ENCODE peak calls at places on chromosomes 4 and X, in ten cellular contexts. One of them, this sample, is unnamed.

GRCh38 chrX:153909024-153909979 is 4.8 kb downstream of the AVPR2 start:
- DNase-seq in GM12864: no peak
- DNase-seq in stimulated activated CD8-positive, alpha-beta memory T cell treated with anti-CD3 and anti-CD28 coated beads, Interleukin-12 subunit alpha, Interleukin-12 subunit beta, amount 100 ng/mL, for 4 hours: no peak
- DNase-seq in sigmoid colon: peak
- DNase-seq in effector CD4-positive, alpha-beta T cell: no peak
- DNase-seq in anterior cingulate cortex: no peak
- DNase-seq in HFFc6: no peak
- DNase-seq in heart right ventricle: no peak
- DNase-seq in stimulated activated CD4-positive, alpha-beta T cell treated with anti-CD3 and anti-CD28 coated beads, Interleukin-12 subunit alpha, Interleukin-12 subunit beta, amount 100 ng/mL, for 24 hours: no peak
- DNase-seq in sciatic nerve: peak
- DNase-seq in this sample: no peak

GRCh38 chr4:185343726-185344581 is 51.8 kb downstream of the LRP2BP start:
- DNase-seq in GM12864: peak
- DNase-seq in stimulated activated CD8-positive, alpha-beta memory T cell treated with anti-CD3 and anti-CD28 coated beads, Interleukin-12 subunit alpha, Interleukin-12 subunit beta, amount 100 ng/mL, for 4 hours: no peak
- DNase-seq in sigmoid colon: peak
- DNase-seq in effector CD4-positive, alpha-beta T cell: no peak
- DNase-seq in anterior cingulate cortex: no peak
- DNase-seq in HFFc6: peak
- DNase-seq in heart right ventricle: peak
- DNase-seq in stimulated activated CD4-positive, alpha-beta T cell treated with anti-CD3 and anti-CD28 coated beads, Interleukin-12 subunit alpha, Interleukin-12 subunit beta, amount 100 ng/mL, for 24 hours: no peak
- DNase-seq in sciatic nerve: no peak
- DNase-seq in this sample: no peak

GRCh38 chr4:6229671-6230501 is 29.5 kb upstream of the JAKMIP1 start:
- DNase-seq in GM12864: no peak
- DNase-seq in stimulated activated CD8-positive, alpha-beta memory T cell treated with anti-CD3 and anti-CD28 coated beads, Interleukin-12 subunit alpha, Interleukin-12 subunit beta, amount 100 ng/mL, for 4 hours: no peak
- DNase-seq in sigmoid colon: peak
- DNase-seq in effector CD4-positive, alpha-beta T cell: no peak
- DNase-seq in anterior cingulate cortex: no peak
- DNase-seq in HFFc6: no peak
- DNase-seq in heart right ventricle: no peak
- DNase-seq in stimulated activated CD4-positive, alpha-beta T cell treated with anti-CD3 and anti-CD28 coated beads, Interleukin-12 subunit alpha, Interleukin-12 subunit beta, amount 100 ng/mL, for 24 hours: no peak
- DNase-seq in sciatic nerve: no peak
- DNase-seq in this sample: no peak

GRCh38 chrX:143788265-143788664 is 67.7 kb upstream of the SPANXN2 start:
- DNase-seq in GM12864: no peak
- DNase-seq in stimulated activated CD8-positive, alpha-beta memory T cell treated with anti-CD3 and anti-CD28 coated beads, Interleukin-12 subunit alpha, Interleukin-12 subunit beta, amount 100 ng/mL, for 4 hours: no peak
- DNase-seq in sigmoid colon: no peak
- DNase-seq in effector CD4-positive, alpha-beta T cell: no peak
- DNase-seq in anterior cingulate cortex: no peak
- DNase-seq in HFFc6: no peak
- DNase-seq in heart right ventricle: no peak
- DNase-seq in stimulated activated CD4-positive, alpha-beta T cell treated with anti-CD3 and anti-CD28 coated beads, Interleukin-12 subunit alpha, Interleukin-12 subunit beta, amount 100 ng/mL, for 24 hours: no peak
- DNase-seq in sciatic nerve: no peak
- DNase-seq in this sample: no peak

GRCh38 chr4:6910340-6910959 is 824 bp downstream of the TBC1D14 start:
- DNase-seq in GM12864: no peak
- DNase-seq in stimulated activated CD8-positive, alpha-beta memory T cell treated with anti-CD3 and anti-CD28 coated beads, Interleukin-12 subunit alpha, Interleukin-12 subunit beta, amount 100 ng/mL, for 4 hours: no peak
- DNase-seq in sigmoid colon: peak
- DNase-seq in effector CD4-positive, alpha-beta T cell: no peak
- DNase-seq in anterior cingulate cortex: no peak
- DNase-seq in HFFc6: no peak
- DNase-seq in heart right ventricle: no peak
- DNase-seq in stimulated activated CD4-positive, alpha-beta T cell treated with anti-CD3 and anti-CD28 coated beads, Interleukin-12 subunit alpha, Interleukin-12 subunit beta, amount 100 ng/mL, for 24 hours: no peak
- DNase-seq in sciatic nerve: no peak
- DNase-seq in this sample: no peak

GRCh38 chr4:138897818-138898226 is 117.8 kb upstream of the NOCT start:
- DNase-seq in GM12864: no peak
- DNase-seq in stimulated activated CD8-positive, alpha-beta memory T cell treated with anti-CD3 and anti-CD28 coated beads, Interleukin-12 subunit alpha, Interleukin-12 subunit beta, amount 100 ng/mL, for 4 hours: no peak
- DNase-seq in sigmoid colon: no peak
- DNase-seq in effector CD4-positive, alpha-beta T cell: no peak
- DNase-seq in anterior cingulate cortex: no peak
- DNase-seq in HFFc6: peak
- DNase-seq in heart right ventricle: no peak
- DNase-seq in stimulated activated CD4-positive, alpha-beta T cell treated with anti-CD3 and anti-CD28 coated beads, Interleukin-12 subunit alpha, Interleukin-12 subunit beta, amount 100 ng/mL, for 24 hours: no peak
- DNase-seq in sciatic nerve: no peak
- DNase-seq in this sample: no peak

GRCh38 chr4:75254745-75255144 is 259.5 kb downstream of the RCHY1 start:
- DNase-seq in GM12864: no peak
- DNase-seq in stimulated activated CD8-positive, alpha-beta memory T cell treated with anti-CD3 and anti-CD28 coated beads, Interleukin-12 subunit alpha, Interleukin-12 subunit beta, amount 100 ng/mL, for 4 hours: no peak
- DNase-seq in sigmoid colon: no peak
- DNase-seq in effector CD4-positive, alpha-beta T cell: no peak
- DNase-seq in anterior cingulate cortex: no peak
- DNase-seq in HFFc6: no peak
- DNase-seq in heart right ventricle: no peak
- DNase-seq in stimulated activated CD4-positive, alpha-beta T cell treated with anti-CD3 and anti-CD28 coated beads, Interleukin-12 subunit alpha, Interleukin-12 subunit beta, amount 100 ng/mL, for 24 hours: no peak
- DNase-seq in sciatic nerve: no peak
- DNase-seq in this sample: no peak

GRCh38 chr4:143773998-143774898 is 73.8 kb upstream of the FREM3 start:
- DNase-seq in GM12864: peak
- DNase-seq in stimulated activated CD8-positive, alpha-beta memory T cell treated with anti-CD3 and anti-CD28 coated beads, Interleukin-12 subunit alpha, Interleukin-12 subunit beta, amount 100 ng/mL, for 4 hours: no peak
- DNase-seq in sigmoid colon: no peak
- DNase-seq in effector CD4-positive, alpha-beta T cell: peak
- DNase-seq in anterior cingulate cortex: no peak
- DNase-seq in HFFc6: peak
- DNase-seq in heart right ventricle: peak
- DNase-seq in stimulated activated CD4-positive, alpha-beta T cell treated with anti-CD3 and anti-CD28 coated beads, Interleukin-12 subunit alpha, Interleukin-12 subunit beta, amount 100 ng/mL, for 24 hours: peak
- DNase-seq in sciatic nerve: no peak
- DNase-seq in this sample: peak

GRCh38 chrX:11296051-11296450 is 2.8 kb downstream of the AMELX start:
- DNase-seq in GM12864: no peak
- DNase-seq in stimulated activated CD8-positive, alpha-beta memory T cell treated with anti-CD3 and anti-CD28 coated beads, Interleukin-12 subunit alpha, Interleukin-12 subunit beta, amount 100 ng/mL, for 4 hours: no peak
- DNase-seq in sigmoid colon: no peak
- DNase-seq in effector CD4-positive, alpha-beta T cell: no peak
- DNase-seq in anterior cingulate cortex: no peak
- DNase-seq in HFFc6: no peak
- DNase-seq in heart right ventricle: no peak
- DNase-seq in stimulated activated CD4-positive, alpha-beta T cell treated with anti-CD3 and anti-CD28 coated beads, Interleukin-12 subunit alpha, Interleukin-12 subunit beta, amount 100 ng/mL, for 24 hours: no peak
- DNase-seq in sciatic nerve: no peak
- DNase-seq in this sample: no peak

GRCh38 chr4:2366252-2367192 is 51.9 kb downstream of the ZFYVE28 start:
- DNase-seq in GM12864: no peak
- DNase-seq in stimulated activated CD8-positive, alpha-beta memory T cell treated with anti-CD3 and anti-CD28 coated beads, Interleukin-12 subunit alpha, Interleukin-12 subunit beta, amount 100 ng/mL, for 4 hours: no peak
- DNase-seq in sigmoid colon: peak
- DNase-seq in effector CD4-positive, alpha-beta T cell: no peak
- DNase-seq in anterior cingulate cortex: peak
- DNase-seq in HFFc6: no peak
- DNase-seq in heart right ventricle: no peak
- DNase-seq in stimulated activated CD4-positive, alpha-beta T cell treated with anti-CD3 and anti-CD28 coated beads, Interleukin-12 subunit alpha, Interleukin-12 subunit beta, amount 100 ng/mL, for 24 hours: no peak
- DNase-seq in sciatic nerve: no peak
- DNase-seq in this sample: no peak

GRCh38 chrX:39396358-39396995 is 595.2 kb downstream of the MID1IP1 start:
- DNase-seq in GM12864: no peak
- DNase-seq in stimulated activated CD8-positive, alpha-beta memory T cell treated with anti-CD3 and anti-CD28 coated beads, Interleukin-12 subunit alpha, Interleukin-12 subunit beta, amount 100 ng/mL, for 4 hours: no peak
- DNase-seq in sigmoid colon: no peak
- DNase-seq in effector CD4-positive, alpha-beta T cell: no peak
- DNase-seq in anterior cingulate cortex: no peak
- DNase-seq in HFFc6: no peak
- DNase-seq in heart right ventricle: no peak
- DNase-seq in stimulated activated CD4-positive, alpha-beta T cell treated with anti-CD3 and anti-CD28 coated beads, Interleukin-12 subunit alpha, Interleukin-12 subunit beta, amount 100 ng/mL, for 24 hours: no peak
- DNase-seq in sciatic nerve: no peak
- DNase-seq in this sample: no peak

GRCh38 chr4:122826596-122827257 is at the start of gene FGF2:
- DNase-seq in GM12864: no peak
- DNase-seq in stimulated activated CD8-positive, alpha-beta memory T cell treated with anti-CD3 and anti-CD28 coated beads, Interleukin-12 subunit alpha, Interleukin-12 subunit beta, amount 100 ng/mL, for 4 hours: no peak
- DNase-seq in sigmoid colon: peak
- DNase-seq in effector CD4-positive, alpha-beta T cell: no peak
- DNase-seq in anterior cingulate cortex: peak
- DNase-seq in HFFc6: peak
- DNase-seq in heart right ventricle: peak
- DNase-seq in stimulated activated CD4-positive, alpha-beta T cell treated with anti-CD3 and anti-CD28 coated beads, Interleukin-12 subunit alpha, Interleukin-12 subunit beta, amount 100 ng/mL, for 24 hours: peak
- DNase-seq in sciatic nerve: peak
- DNase-seq in this sample: no peak

GRCh38 chr4:16516796-16517413 is 290.6 kb upstream of the TAPT1 start:
- DNase-seq in GM12864: no peak
- DNase-seq in stimulated activated CD8-positive, alpha-beta memory T cell treated with anti-CD3 and anti-CD28 coated beads, Interleukin-12 subunit alpha, Interleukin-12 subunit beta, amount 100 ng/mL, for 4 hours: no peak
- DNase-seq in sigmoid colon: no peak
- DNase-seq in effector CD4-positive, alpha-beta T cell: no peak
- DNase-seq in anterior cingulate cortex: peak
- DNase-seq in HFFc6: peak
- DNase-seq in heart right ventricle: peak
- DNase-seq in stimulated activated CD4-positive, alpha-beta T cell treated with anti-CD3 and anti-CD28 coated beads, Interleukin-12 subunit alpha, Interleukin-12 subunit beta, amount 100 ng/mL, for 24 hours: no peak
- DNase-seq in sciatic nerve: peak
- DNase-seq in this sample: no peak

GRCh38 chr4:39642885-39643550 is 4.4 kb upstream of the SMIM14 start:
- DNase-seq in GM12864: no peak
- DNase-seq in stimulated activated CD8-positive, alpha-beta memory T cell treated with anti-CD3 and anti-CD28 coated beads, Interleukin-12 subunit alpha, Interleukin-12 subunit beta, amount 100 ng/mL, for 4 hours: no peak
- DNase-seq in sigmoid colon: no peak
- DNase-seq in effector CD4-positive, alpha-beta T cell: no peak
- DNase-seq in anterior cingulate cortex: no peak
- DNase-seq in HFFc6: no peak
- DNase-seq in heart right ventricle: no peak
- DNase-seq in stimulated activated CD4-positive, alpha-beta T cell treated with anti-CD3 and anti-CD28 coated beads, Interleukin-12 subunit alpha, Interleukin-12 subunit beta, amount 100 ng/mL, for 24 hours: no peak
- DNase-seq in sciatic nerve: no peak
- DNase-seq in this sample: no peak

GRCh38 chr4:151690884-151691283 is 69.9 kb downstream of the GATB start:
- DNase-seq in GM12864: no peak
- DNase-seq in stimulated activated CD8-positive, alpha-beta memory T cell treated with anti-CD3 and anti-CD28 coated beads, Interleukin-12 subunit alpha, Interleukin-12 subunit beta, amount 100 ng/mL, for 4 hours: no peak
- DNase-seq in sigmoid colon: no peak
- DNase-seq in effector CD4-positive, alpha-beta T cell: no peak
- DNase-seq in anterior cingulate cortex: no peak
- DNase-seq in HFFc6: peak
- DNase-seq in heart right ventricle: no peak
- DNase-seq in stimulated activated CD4-positive, alpha-beta T cell treated with anti-CD3 and anti-CD28 coated beads, Interleukin-12 subunit alpha, Interleukin-12 subunit beta, amount 100 ng/mL, for 24 hours: no peak
- DNase-seq in sciatic nerve: no peak
- DNase-seq in this sample: no peak

GRCh38 chrX:105117621-105118020 is 102.9 kb downstream of the TEX13A start:
- DNase-seq in GM12864: no peak
- DNase-seq in stimulated activated CD8-positive, alpha-beta memory T cell treated with anti-CD3 and anti-CD28 coated beads, Interleukin-12 subunit alpha, Interleukin-12 subunit beta, amount 100 ng/mL, for 4 hours: no peak
- DNase-seq in sigmoid colon: no peak
- DNase-seq in effector CD4-positive, alpha-beta T cell: no peak
- DNase-seq in anterior cingulate cortex: no peak
- DNase-seq in HFFc6: no peak
- DNase-seq in heart right ventricle: no peak
- DNase-seq in stimulated activated CD4-positive, alpha-beta T cell treated with anti-CD3 and anti-CD28 coated beads, Interleukin-12 subunit alpha, Interleukin-12 subunit beta, amount 100 ng/mL, for 24 hours: no peak
- DNase-seq in sciatic nerve: no peak
- DNase-seq in this sample: no peak

GRCh38 chr4:4651811-4652609 is 110.2 kb upstream of the STX18 start:
- DNase-seq in GM12864: no peak
- DNase-seq in stimulated activated CD8-positive, alpha-beta memory T cell treated with anti-CD3 and anti-CD28 coated beads, Interleukin-12 subunit alpha, Interleukin-12 subunit beta, amount 100 ng/mL, for 4 hours: no peak
- DNase-seq in sigmoid colon: no peak
- DNase-seq in effector CD4-positive, alpha-beta T cell: no peak
- DNase-seq in anterior cingulate cortex: no peak
- DNase-seq in HFFc6: no peak
- DNase-seq in heart right ventricle: no peak
- DNase-seq in stimulated activated CD4-positive, alpha-beta T cell treated with anti-CD3 and anti-CD28 coated beads, Interleukin-12 subunit alpha, Interleukin-12 subunit beta, amount 100 ng/mL, for 24 hours: no peak
- DNase-seq in sciatic nerve: no peak
- DNase-seq in this sample: no peak

GRCh38 chr4:141425124-141425523 is 204.4 kb downstream of the ZNF330 start:
- DNase-seq in GM12864: no peak
- DNase-seq in stimulated activated CD8-positive, alpha-beta memory T cell treated with anti-CD3 and anti-CD28 coated beads, Interleukin-12 subunit alpha, Interleukin-12 subunit beta, amount 100 ng/mL, for 4 hours: no peak
- DNase-seq in sigmoid colon: no peak
- DNase-seq in effector CD4-positive, alpha-beta T cell: no peak
- DNase-seq in anterior cingulate cortex: no peak
- DNase-seq in HFFc6: peak
- DNase-seq in heart right ventricle: no peak
- DNase-seq in stimulated activated CD4-positive, alpha-beta T cell treated with anti-CD3 and anti-CD28 coated beads, Interleukin-12 subunit alpha, Interleukin-12 subunit beta, amount 100 ng/mL, for 24 hours: no peak
- DNase-seq in sciatic nerve: no peak
- DNase-seq in this sample: no peak

GRCh38 chrX:130975947-130976346 is 72.9 kb upstream of the ENOX2 start:
- DNase-seq in GM12864: no peak
- DNase-seq in stimulated activated CD8-positive, alpha-beta memory T cell treated with anti-CD3 and anti-CD28 coated beads, Interleukin-12 subunit alpha, Interleukin-12 subunit beta, amount 100 ng/mL, for 4 hours: no peak
- DNase-seq in sigmoid colon: no peak
- DNase-seq in effector CD4-positive, alpha-beta T cell: peak
- DNase-seq in anterior cingulate cortex: no peak
- DNase-seq in HFFc6: peak
- DNase-seq in heart right ventricle: peak
- DNase-seq in stimulated activated CD4-positive, alpha-beta T cell treated with anti-CD3 and anti-CD28 coated beads, Interleukin-12 subunit alpha, Interleukin-12 subunit beta, amount 100 ng/mL, for 24 hours: peak
- DNase-seq in sciatic nerve: no peak
- DNase-seq in this sample: no peak

GRCh38 chr4:149999485-150000074 is 78.7 kb upstream of the DCLK2 start:
- DNase-seq in GM12864: no peak
- DNase-seq in stimulated activated CD8-positive, alpha-beta memory T cell treated with anti-CD3 and anti-CD28 coated beads, Interleukin-12 subunit alpha, Interleukin-12 subunit beta, amount 100 ng/mL, for 4 hours: no peak
- DNase-seq in sigmoid colon: peak
- DNase-seq in effector CD4-positive, alpha-beta T cell: no peak
- DNase-seq in anterior cingulate cortex: peak
- DNase-seq in HFFc6: peak
- DNase-seq in heart right ventricle: peak
- DNase-seq in stimulated activated CD4-positive, alpha-beta T cell treated with anti-CD3 and anti-CD28 coated beads, Interleukin-12 subunit alpha, Interleukin-12 subunit beta, amount 100 ng/mL, for 24 hours: no peak
- DNase-seq in sciatic nerve: no peak
- DNase-seq in this sample: no peak

GRCh38 chr4:24770111-24770584 is 25.2 kb upstream of the SOD3 start:
- DNase-seq in GM12864: peak
- DNase-seq in stimulated activated CD8-positive, alpha-beta memory T cell treated with anti-CD3 and anti-CD28 coated beads, Interleukin-12 subunit alpha, Interleukin-12 subunit beta, amount 100 ng/mL, for 4 hours: no peak
- DNase-seq in sigmoid colon: no peak
- DNase-seq in effector CD4-positive, alpha-beta T cell: no peak
- DNase-seq in anterior cingulate cortex: no peak
- DNase-seq in HFFc6: peak
- DNase-seq in heart right ventricle: no peak
- DNase-seq in stimulated activated CD4-positive, alpha-beta T cell treated with anti-CD3 and anti-CD28 coated beads, Interleukin-12 subunit alpha, Interleukin-12 subunit beta, amount 100 ng/mL, for 24 hours: no peak
- DNase-seq in sciatic nerve: no peak
- DNase-seq in this sample: no peak

GRCh38 chr4:148782284-148782683 is 340.1 kb upstream of the NR3C2 start:
- DNase-seq in GM12864: no peak
- DNase-seq in stimulated activated CD8-positive, alpha-beta memory T cell treated with anti-CD3 and anti-CD28 coated beads, Interleukin-12 subunit alpha, Interleukin-12 subunit beta, amount 100 ng/mL, for 4 hours: no peak
- DNase-seq in sigmoid colon: no peak
- DNase-seq in effector CD4-positive, alpha-beta T cell: no peak
- DNase-seq in anterior cingulate cortex: no peak
- DNase-seq in HFFc6: no peak
- DNase-seq in heart right ventricle: no peak
- DNase-seq in stimulated activated CD4-positive, alpha-beta T cell treated with anti-CD3 and anti-CD28 coated beads, Interleukin-12 subunit alpha, Interleukin-12 subunit beta, amount 100 ng/mL, for 24 hours: no peak
- DNase-seq in sciatic nerve: no peak
- DNase-seq in this sample: no peak

GRCh38 chr4:2667428-2667827 is 88.7 kb downstream of the TNIP2 start:
- DNase-seq in GM12864: no peak
- DNase-seq in stimulated activated CD8-positive, alpha-beta memory T cell treated with anti-CD3 and anti-CD28 coated beads, Interleukin-12 subunit alpha, Interleukin-12 subunit beta, amount 100 ng/mL, for 4 hours: no peak
- DNase-seq in sigmoid colon: no peak
- DNase-seq in effector CD4-positive, alpha-beta T cell: no peak
- DNase-seq in anterior cingulate cortex: no peak
- DNase-seq in HFFc6: no peak
- DNase-seq in heart right ventricle: no peak
- DNase-seq in stimulated activated CD4-positive, alpha-beta T cell treated with anti-CD3 and anti-CD28 coated beads, Interleukin-12 subunit alpha, Interleukin-12 subunit beta, amount 100 ng/mL, for 24 hours: no peak
- DNase-seq in sciatic nerve: no peak
- DNase-seq in this sample: no peak

GRCh38 chr4:106569151-106570029 is 200.8 kb upstream of the GIMD1 start:
- DNase-seq in GM12864: no peak
- DNase-seq in stimulated activated CD8-positive, alpha-beta memory T cell treated with anti-CD3 and anti-CD28 coated beads, Interleukin-12 subunit alpha, Interleukin-12 subunit beta, amount 100 ng/mL, for 4 hours: no peak
- DNase-seq in sigmoid colon: no peak
- DNase-seq in effector CD4-positive, alpha-beta T cell: no peak
- DNase-seq in anterior cingulate cortex: no peak
- DNase-seq in HFFc6: peak
- DNase-seq in heart right ventricle: no peak
- DNase-seq in stimulated activated CD4-positive, alpha-beta T cell treated with anti-CD3 and anti-CD28 coated beads, Interleukin-12 subunit alpha, Interleukin-12 subunit beta, amount 100 ng/mL, for 24 hours: no peak
- DNase-seq in sciatic nerve: no peak
- DNase-seq in this sample: no peak

GRCh38 chr4:21763865-21764264 is 184.7 kb downstream of the KCNIP4 start:
- DNase-seq in GM12864: no peak
- DNase-seq in stimulated activated CD8-positive, alpha-beta memory T cell treated with anti-CD3 and anti-CD28 coated beads, Interleukin-12 subunit alpha, Interleukin-12 subunit beta, amount 100 ng/mL, for 4 hours: no peak
- DNase-seq in sigmoid colon: no peak
- DNase-seq in effector CD4-positive, alpha-beta T cell: no peak
- DNase-seq in anterior cingulate cortex: no peak
- DNase-seq in HFFc6: no peak
- DNase-seq in heart right ventricle: no peak
- DNase-seq in stimulated activated CD4-positive, alpha-beta T cell treated with anti-CD3 and anti-CD28 coated beads, Interleukin-12 subunit alpha, Interleukin-12 subunit beta, amount 100 ng/mL, for 24 hours: no peak
- DNase-seq in sciatic nerve: no peak
- DNase-seq in this sample: no peak

GRCh38 chrX:103211012-103211715 is 3.7 kb upstream of the BEX4 start:
- DNase-seq in GM12864: peak
- DNase-seq in stimulated activated CD8-positive, alpha-beta memory T cell treated with anti-CD3 and anti-CD28 coated beads, Interleukin-12 subunit alpha, Interleukin-12 subunit beta, amount 100 ng/mL, for 4 hours: no peak
- DNase-seq in sigmoid colon: peak
- DNase-seq in effector CD4-positive, alpha-beta T cell: peak
- DNase-seq in anterior cingulate cortex: peak
- DNase-seq in HFFc6: peak
- DNase-seq in heart right ventricle: peak
- DNase-seq in stimulated activated CD4-positive, alpha-beta T cell treated with anti-CD3 and anti-CD28 coated beads, Interleukin-12 subunit alpha, Interleukin-12 subunit beta, amount 100 ng/mL, for 24 hours: peak
- DNase-seq in sciatic nerve: no peak
- DNase-seq in this sample: no peak

GRCh38 chrX:55480390-55481062 is 9.1 kb downstream of the USP51 start:
- DNase-seq in GM12864: no peak
- DNase-seq in stimulated activated CD8-positive, alpha-beta memory T cell treated with anti-CD3 and anti-CD28 coated beads, Interleukin-12 subunit alpha, Interleukin-12 subunit beta, amount 100 ng/mL, for 4 hours: no peak
- DNase-seq in sigmoid colon: no peak
- DNase-seq in effector CD4-positive, alpha-beta T cell: no peak
- DNase-seq in anterior cingulate cortex: no peak
- DNase-seq in HFFc6: no peak
- DNase-seq in heart right ventricle: no peak
- DNase-seq in stimulated activated CD4-positive, alpha-beta T cell treated with anti-CD3 and anti-CD28 coated beads, Interleukin-12 subunit alpha, Interleukin-12 subunit beta, amount 100 ng/mL, for 24 hours: no peak
- DNase-seq in sciatic nerve: no peak
- DNase-seq in this sample: no peak

GRCh38 chr4:112647785-112648184 is 10.8 kb downstream of the LARP7 start:
- DNase-seq in GM12864: no peak
- DNase-seq in stimulated activated CD8-positive, alpha-beta memory T cell treated with anti-CD3 and anti-CD28 coated beads, Interleukin-12 subunit alpha, Interleukin-12 subunit beta, amount 100 ng/mL, for 4 hours: no peak
- DNase-seq in sigmoid colon: no peak
- DNase-seq in effector CD4-positive, alpha-beta T cell: no peak
- DNase-seq in anterior cingulate cortex: no peak
- DNase-seq in HFFc6: no peak
- DNase-seq in heart right ventricle: no peak
- DNase-seq in stimulated activated CD4-positive, alpha-beta T cell treated with anti-CD3 and anti-CD28 coated beads, Interleukin-12 subunit alpha, Interleukin-12 subunit beta, amount 100 ng/mL, for 24 hours: no peak
- DNase-seq in sciatic nerve: no peak
- DNase-seq in this sample: no peak